ENCODE peak calls at places on chromosome 17, in four cellular contexts. N is pancreas; I is CD8-positive, alpha-beta T cell; R is fibroblast of lung. O is an unnamed sample.
A peak's percentile ranks its signal among the peaks of the same experiment; 100 is the strongest.

GRCh38 chr17:82396601-82397435 is 21.3 kb upstream of the HEXD start:
- DNase-seq in R (peak; percentile 62), I (no peak), N (no peak), O (no peak)

GRCh38 chr17:29042679-29043538 is at the start of gene PIPOX:
- DNase-seq in I (no peak), R (peak; percentile 46), N (no peak), O (peak; percentile 18)

GRCh38 chr17:17570207-17570797 is 21.2 kb downstream of the PEMT start:
- DNase-seq in N (peak; percentile 64), R (peak; percentile 12), I (no peak), O (peak; percentile 57)

GRCh38 chr17:40555296-40556190 is 9.7 kb downstream of the CCR7 start:
- DNase-seq in R (no peak), I (no peak), N (no peak), O (peak; percentile 46)

GRCh38 chr17:2050246-2050866 is 4.5 kb upstream of the HIC1 start:
- DNase-seq in N (peak; percentile 88), I (peak; percentile 59), R (peak; percentile 42), O (peak; percentile 63)

GRCh38 chr17:65013613-65014391 is 42.7 kb downstream of the GNA13 start:
- DNase-seq in I (no peak), R (peak; percentile 93), N (no peak), O (no peak)

GRCh38 chr17:39208136-39208535 is 8.1 kb downstream of the RPL19 start:
- DNase-seq in N (no peak), I (no peak), R (no peak), O (peak; percentile 32)

GRCh38 chr17:56153215-56153614 is at the start of gene ANKFN1:
- DNase-seq in N (no peak), R (no peak), I (no peak), O (no peak)

GRCh38 chr17:3639981-3640596 is 3.5 kb downstream of the CTNS start:
- DNase-seq in R (peak; percentile 72), N (peak; percentile 74), I (no peak), O (no peak)

GRCh38 chr17:16994626-16995025 is 22.7 kb upstream of the TNFRSF13B start:
- DNase-seq in I (no peak), R (no peak), N (no peak), O (no peak)

GRCh38 chr17:7574176-7574953 is 5.1 kb upstream of the CD68 start:
- DNase-seq in I (no peak), R (no peak), N (no peak), O (no peak)
- TF ChIP-seq CTCF in I (no peak), R (no peak), N (no peak), O (no peak)

GRCh38 chr17:74457820-74458166 is 8.6 kb upstream of the CD300A start:
- DNase-seq in N (no peak), I (no peak), R (no peak), O (no peak)
- H3K4me3 ChIP-seq in N (no peak overlapping the region), I (no peak overlapping the region), R (no peak overlapping the region), O (no peak overlapping the region)

DNA sequence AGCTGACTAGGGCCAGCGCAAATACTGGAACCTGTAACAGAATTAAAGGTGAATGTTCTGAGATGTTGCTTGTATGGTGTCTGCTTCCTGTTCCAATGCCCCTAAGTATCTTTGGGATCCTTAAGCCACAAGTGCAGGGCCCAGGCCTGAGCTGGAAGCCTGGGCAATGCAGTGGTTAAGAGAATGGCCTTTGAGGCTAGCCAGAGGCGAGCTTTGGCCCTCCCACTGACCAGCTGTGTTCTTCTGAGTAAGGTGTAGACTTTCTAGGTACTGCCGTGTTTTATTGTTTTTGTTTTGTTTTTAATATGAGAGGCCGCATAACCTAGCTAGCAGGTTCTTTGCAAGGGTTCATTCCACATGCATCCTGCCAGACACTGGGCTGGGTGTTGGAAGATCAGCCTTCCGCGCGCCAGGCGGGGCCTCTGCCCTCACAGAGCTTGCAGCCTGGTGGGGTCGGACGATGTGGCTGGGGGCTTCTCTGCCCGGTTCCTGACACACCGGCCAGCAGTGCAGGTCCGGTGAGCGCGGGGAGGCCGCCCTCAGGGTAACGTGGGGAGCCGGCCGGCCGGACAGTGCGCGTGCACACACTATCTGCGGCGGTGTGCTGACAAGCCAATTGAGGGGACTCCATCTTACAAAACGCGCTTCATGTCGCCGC is 556 bp upstream of the MLX start:
- DNase-seq in I (no peak), N (no peak), R (no peak), O (no peak)
- H3K4me1 ChIP-seq in I (peaks cover 46% of the 10 kb centered on the region), N (no peaks in the 10 kb centered on the region), R (peaks cover 16% of the 10 kb centered on the region), O (no peaks in the 10 kb centered on the region)

GRCh38 chr17:75061055-75061438 is 14.0 kb downstream of the KCTD2 start:
- DNase-seq in R (no peak), N (no peak), I (no peak), O (no peak)

GRCh38 chr17:75061618-75062017 is 14.6 kb downstream of the KCTD2 start:
- DNase-seq in N (no peak), R (no peak), I (no peak), O (no peak)

GRCh38 chr17:75059369-75060345 is 12.6 kb downstream of the KCTD2 start:
- DNase-seq in I (no peak), N (no peak), R (peak; percentile 50), O (no peak)

GRCh38 chr17:75063201-75063600 is 16.2 kb downstream of the KCTD2 start:
- DNase-seq in I (no peak), R (no peak), N (no peak), O (no peak)

DNA sequence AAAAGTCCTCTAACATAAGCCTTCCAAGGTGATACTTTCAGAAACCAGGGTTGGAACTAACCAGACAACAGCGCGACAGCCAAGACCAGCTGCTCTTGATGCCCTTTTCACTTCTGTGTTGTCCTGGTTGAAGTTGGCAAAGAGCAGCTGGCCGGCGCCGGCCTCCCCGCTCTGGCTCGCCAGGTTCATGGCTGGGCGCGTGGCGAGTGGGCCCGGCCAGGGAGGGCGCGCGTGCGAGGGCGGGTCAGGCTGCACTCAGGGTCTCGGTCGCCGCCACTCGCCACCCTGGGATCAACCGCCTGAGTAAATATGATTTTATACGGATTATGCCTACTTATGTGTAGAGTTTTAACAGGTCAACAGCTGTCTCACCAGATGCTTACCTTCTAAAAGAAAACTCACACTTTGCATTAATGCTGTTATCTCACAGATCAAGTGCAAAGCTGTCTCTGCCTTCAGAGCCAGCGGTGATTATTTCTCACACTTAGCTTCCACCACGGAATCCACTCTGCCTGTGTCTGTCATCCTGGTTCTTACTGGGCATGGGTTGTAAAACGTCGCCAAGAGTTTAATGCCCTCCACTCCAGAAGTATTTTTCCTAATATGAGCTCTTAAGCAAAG is 13.5 kb downstream of the KCTD2 start:
- DNase-seq in N (no peak), R (no peak), I (no peak), O (no peak)
- TF ChIP-seq CTCF in N (no peak), R (no peak), I (no peak), O (no peak)

DNA sequence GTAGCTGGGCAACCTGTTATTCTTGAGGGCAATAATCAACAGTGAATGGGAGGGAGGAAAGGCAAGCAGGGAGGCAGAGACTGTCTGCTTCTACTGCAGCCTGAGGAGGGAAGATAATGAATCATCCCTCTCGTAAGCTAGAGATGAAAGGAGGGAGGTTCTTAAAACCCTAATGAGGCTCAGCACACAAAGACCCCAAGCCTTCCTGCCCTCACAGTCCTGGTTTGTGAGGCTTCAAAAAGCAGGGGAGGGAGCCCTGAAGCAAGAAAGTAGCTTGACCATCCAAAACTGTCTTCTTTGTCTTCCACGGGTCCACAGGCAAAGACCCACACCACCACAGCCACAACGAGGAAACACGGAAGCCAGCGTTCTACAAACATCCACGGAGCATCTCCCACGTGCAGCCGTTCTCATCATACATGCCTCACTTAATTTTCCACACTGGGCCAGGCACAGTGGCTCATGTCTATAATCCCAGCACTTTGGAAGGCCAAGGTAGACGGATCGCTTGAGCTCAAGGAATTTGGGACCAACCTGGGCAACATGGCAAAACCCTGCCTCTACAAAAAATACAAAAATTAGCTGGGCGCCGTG is 1.7 kb downstream of the PIK3R5 start:
- DNase-seq in N (no peak), I (no peak), R (no peak), O (no peak)
- H3K4me3 ChIP-seq in N (no peak overlapping the region), I (peak overlapping the region; percentile 97), R (no peak overlapping the region), O (peak overlapping the region; percentile 70)

DNA sequence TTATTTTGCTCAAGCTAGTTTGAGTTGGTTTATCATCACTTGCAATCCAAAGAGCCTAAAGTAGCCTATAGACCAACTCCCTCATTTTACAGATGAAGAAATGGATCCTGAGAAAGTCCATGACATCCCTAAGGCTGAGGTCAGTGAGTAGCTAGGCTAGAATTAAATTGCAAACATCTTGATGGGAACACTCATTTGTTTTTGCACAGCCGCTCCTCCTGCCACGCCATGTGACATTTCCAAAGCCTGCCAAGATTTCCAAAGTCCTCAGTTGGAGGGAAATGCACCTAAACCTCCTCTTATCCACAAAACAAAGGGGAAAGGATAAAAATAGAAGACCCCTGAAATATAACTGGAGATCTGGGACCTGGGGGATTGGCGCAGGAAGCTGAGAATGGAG is 15.0 kb downstream of the TMEM92 start:
- DNase-seq in I (no peak), R (peak; percentile 56), N (no peak), O (no peak)
- H3K4me1 ChIP-seq in I (no peaks in the 10 kb centered on the region), R (peaks cover 19% of the 10 kb centered on the region), N (no peaks in the 10 kb centered on the region), O (no peaks in the 10 kb centered on the region)

O was measured in Peyer's patch.